ENCODE peak calls at places on chromosomes 6 and 20, in ten cellular contexts. C is A549; D is left ventricle myocardium inferior; Y is psoas muscle; W is H9; S is CD4-positive, alpha-beta T cell; J is upper lobe of right lung; U is ovary; I is OCI-LY7; F is brain microvascular endothelial cell. Q is an unnamed sample.

GRCh38 chr6:135922746-135923145 is 71.2 kb downstream of the PDE7B start:
- DNase-seq in J (no peak), Y (peak; percentile 65), F (no peak), S (no peak), W (no peak), D (peak; percentile 73), C (no peak), U (peak; percentile 53), I (no peak), Q (no peak)

GRCh38 chr20:4159765-4160490 is 144.6 kb upstream of the RNF24 start:
- DNase-seq in D (no peak), W (no peak), J (peak; percentile 51), U (peak; percentile 28), F (no peak), S (no peak), I (no peak), Y (no peak), C (no peak), Q (no peak)

GRCh38 chr20:10922521-10922920 is 248.7 kb upstream of the JAG1 start:
- DNase-seq in U (no peak), J (no peak), F (no peak), I (no peak), S (no peak), Y (no peak), C (peak; percentile 30), W (no peak), D (no peak), Q (no peak)

GRCh38 chr20:62149532-62150235 is 6.1 kb downstream of the SS18L1 start:
- DNase-seq in D (no peak), J (no peak), W (peak; percentile 62), U (no peak), C (no peak), Y (no peak), S (no peak), F (no peak), I (no peak), Q (no peak)

GRCh38 chr6:26140967-26141294 is 53.7 kb downstream of the HFE start:
- DNase-seq in C (no peak), W (no peak), Y (no peak), U (no peak), I (no peak), F (no peak), D (no peak), J (no peak), S (no peak), Q (no peak)

GRCh38 chr6:39899540-39900295 is 34.5 kb downstream of the MOCS1 start:
- DNase-seq in U (no peak), F (no peak), W (no peak), C (no peak), J (no peak), D (no peak), Y (no peak), S (no peak), I (no peak), Q (no peak)

GRCh38 chr20:44691424-44692423 is 23.4 kb upstream of the CCN5 start:
- DNase-seq in U (peak; percentile 66), D (peak; percentile 85), S (no peak), Y (peak; percentile 88), F (no peak), J (peak; percentile 73), W (no peak), C (no peak), I (no peak), Q (no peak)

GRCh38 chr6:158972241-158973233 is 27.5 kb downstream of the RSPH3 start:
- DNase-seq in W (no peak), Y (no peak), I (peak; percentile 77), C (peak; percentile 58), U (no peak), S (no peak), J (no peak), F (peak; percentile 25), D (no peak), Q (peak; percentile 66)

GRCh38 chr20:10710995-10711775 is 37.4 kb upstream of the JAG1 start:
- DNase-seq in J (no peak), S (no peak), C (peak; percentile 94), I (no peak), W (no peak), D (no peak), Y (no peak), F (no peak), U (no peak), Q (no peak)

GRCh38 chr20:1631309-1632227 is 11.8 kb upstream of the SIRPB1 start:
- DNase-seq in S (no peak), D (no peak), J (no peak), F (no peak), U (no peak), W (peak; percentile 48), C (no peak), Y (no peak), I (no peak), Q (no peak)

GRCh38 chr20:21352703-21353102 is 44.6 kb downstream of the NKX2-4 start:
- DNase-seq in S (no peak), U (no peak), F (peak; percentile 47), J (no peak), W (no peak), Y (no peak), D (no peak), C (no peak), I (no peak), Q (peak; percentile 18)

GRCh38 chr6:107313776-107314175 is 145.6 kb downstream of the PDSS2 start:
- DNase-seq in F (no peak), C (no peak), J (no peak), I (no peak), D (no peak), W (no peak), Y (no peak), S (no peak), U (no peak), Q (no peak)

GRCh38 chr6:166959906-166960608 is 3.7 kb upstream of the RNASET2 start:
- DNase-seq in Y (no peak), D (no peak), W (no peak), S (no peak), J (no peak), C (no peak), I (no peak), F (no peak), U (no peak), Q (peak; percentile 48)

GRCh38 chr6:166957087-166957804 is 896 bp upstream of the RNASET2 start:
- DNase-seq in S (no peak), I (peak; percentile 59), C (no peak), Y (peak; percentile 66), D (peak; percentile 66), U (peak; percentile 71), W (peak; percentile 55), J (peak; percentile 88), F (no peak), Q (no peak)

GRCh38 chr6:166960609-166960978 is 4.2 kb upstream of the RNASET2 start:
- DNase-seq in I (no peak), W (no peak), J (no peak), Y (no peak), D (no peak), U (no peak), F (no peak), C (no peak), S (no peak), Q (no peak)

GRCh38 chr6:166957805-166958076 is 1.4 kb upstream of the RNASET2 start:
- DNase-seq in W (no peak), U (no peak), F (no peak), D (no peak), J (no peak), Y (no peak), C (no peak), S (no peak), I (peak; percentile 29), Q (no peak)

DNA sequence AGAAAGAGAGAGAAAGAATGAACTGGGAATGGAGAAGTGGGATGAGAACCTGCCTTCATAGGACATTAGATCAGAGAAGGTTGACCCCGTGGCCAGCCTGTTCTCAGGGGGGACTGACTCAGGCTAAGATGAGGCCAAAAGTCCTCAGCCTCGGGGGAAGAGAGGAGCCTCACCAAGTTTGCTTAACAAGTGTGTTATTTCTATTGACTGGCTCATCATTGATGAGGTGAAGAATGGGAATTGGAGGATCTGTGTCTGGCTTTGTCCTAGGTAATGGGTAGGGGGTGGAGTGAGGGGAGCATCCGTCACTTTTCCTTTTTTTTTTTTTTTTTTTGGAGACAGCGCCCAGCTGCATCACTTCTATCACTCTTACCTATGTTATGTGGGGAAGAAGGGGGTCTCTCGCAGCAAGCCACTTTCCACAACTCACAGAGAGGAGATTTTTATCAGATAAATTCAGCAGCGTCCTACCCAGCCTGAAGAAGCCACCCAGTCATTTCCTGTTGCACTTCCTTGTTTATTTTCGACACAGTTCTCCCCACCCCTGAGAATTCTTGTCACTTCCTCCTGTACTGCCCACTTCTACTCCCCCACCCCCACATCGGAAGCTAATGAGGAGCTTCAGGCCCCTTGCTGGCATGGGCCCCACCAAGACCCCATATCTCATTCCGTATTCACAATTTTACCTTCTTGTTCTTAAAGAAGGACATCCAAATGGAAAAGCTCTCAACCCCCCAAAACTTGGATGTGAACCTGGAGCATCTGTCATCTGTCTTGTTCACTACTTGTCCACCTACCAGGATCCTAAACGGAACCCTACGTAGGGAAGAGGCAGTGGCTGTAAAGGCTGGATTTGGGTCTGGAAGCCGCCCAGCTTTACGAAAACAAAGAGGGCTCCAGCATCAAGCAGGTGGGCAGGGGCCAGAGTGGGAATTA is 2.8 kb upstream of the RNASET2 start:
- DNase-seq in I (peak; percentile 85), Y (no peak), W (no peak), D (no peak), U (no peak), C (no peak), J (no peak), S (no peak), F (no peak), Q (peak; percentile 19)
- H3K27ac ChIP-seq in I (peak overlapping the region; percentile 85), Y (peak overlapping the region; percentile 41), W (no peak overlapping the region), D (peak overlapping the region; percentile 68), U (no peak overlapping the region), C (no peak overlapping the region), J (peak overlapping the region; percentile 77), S (peak overlapping the region; percentile 86), F (no peak overlapping the region), Q (peak overlapping the region; percentile 15)

GRCh38 chr6:151436300-151436699 is 15.6 kb downstream of the RMND1 start:
- DNase-seq in S (no peak), J (no peak), C (no peak), W (no peak), D (no peak), Y (no peak), F (no peak), I (no peak), U (no peak), Q (no peak)
- H3K27ac ChIP-seq in S (no peak overlapping the region), J (no peak overlapping the region), C (no peak overlapping the region), W (no peak overlapping the region), D (no peak overlapping the region), Y (no peak overlapping the region), F (peak overlapping the region; percentile 70), I (no peak overlapping the region), U (no peak overlapping the region), Q (no peak overlapping the region)

DNA sequence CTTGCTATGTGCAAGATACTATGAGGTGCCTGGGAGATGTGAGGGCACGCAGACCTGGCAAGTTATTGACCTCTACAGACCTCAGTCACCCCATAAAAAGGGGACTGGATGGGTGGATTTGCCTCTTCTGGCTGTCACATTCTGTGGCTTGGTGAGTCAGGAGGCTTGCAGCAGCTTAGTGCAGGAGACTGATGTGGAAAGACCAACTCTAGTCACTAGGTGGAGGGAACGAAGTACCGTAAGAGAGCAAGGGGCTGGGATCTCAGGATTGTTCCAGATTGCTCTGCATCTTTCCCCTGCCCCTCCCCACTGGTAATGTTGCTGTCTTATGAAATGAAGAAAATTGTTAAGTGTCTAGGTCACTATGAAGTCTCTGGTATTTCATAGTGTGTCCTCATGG is 3.3 kb downstream of the MAPRE1 start:
- DNase-seq in I (no peak), D (no peak), W (no peak), F (peak; percentile 68), Y (no peak), J (no peak), C (peak; percentile 29), U (no peak), S (no peak), Q (no peak)
- H3K27ac ChIP-seq in I (no peak overlapping the region), D (no peak overlapping the region), W (no peak overlapping the region), F (peak overlapping the region; percentile 53), Y (peak overlapping the region; percentile 46), J (no peak overlapping the region), C (peak overlapping the region; percentile 5), U (no peak overlapping the region), S (no peak overlapping the region), Q (no peak overlapping the region)

GRCh38 chr6:75719133-75719532 is 29.9 kb upstream of the MYO6 start:
- DNase-seq in S (no peak), I (no peak), C (no peak), W (no peak), D (no peak), U (no peak), Y (no peak), F (no peak), J (no peak), Q (no peak)
- H3K27ac ChIP-seq in S (no peak overlapping the region), I (no peak overlapping the region), C (no peak overlapping the region), W (no peak overlapping the region), D (no peak overlapping the region), U (no peak overlapping the region), Y (no peak overlapping the region), F (no peak overlapping the region), J (no peak overlapping the region), Q (no peak overlapping the region)

Q was measured in endothelial cell of umbilical vein.